ENCODE peak calls at places on chromosome 22, in six cellular contexts. One of them, this sample, is unnamed.

GRCh38 chr22:41347066-41347859 is 34.5 kb upstream of the TEF start:
- DNase-seq in G401: peak
- DNase-seq in H54: no peak
- DNase-seq in NCI-H2081: no peak
- DNase-seq in NCI-H1105 treated with DMSO at 0.1 percent for 48 hours: no peak
- DNase-seq in GM04504: no peak
- DNase-seq in this sample: no peak

GRCh38 chr22:49810363-49811013 is 17.2 kb downstream of the BRD1 start:
- DNase-seq in G401: no peak
- DNase-seq in H54: no peak
- DNase-seq in NCI-H2081: no peak
- DNase-seq in NCI-H1105 treated with DMSO at 0.1 percent for 48 hours: no peak
- DNase-seq in GM04504: no peak
- DNase-seq in this sample: no peak

GRCh38 chr22:33785283-33785991 is 134.8 kb downstream of the LARGE1 start:
- DNase-seq in G401: no peak
- DNase-seq in H54: peak
- DNase-seq in NCI-H2081: no peak
- DNase-seq in NCI-H1105 treated with DMSO at 0.1 percent for 48 hours: peak
- DNase-seq in GM04504: peak
- DNase-seq in this sample: no peak

GRCh38 chr22:48254311-48254873 is 1491.9 kb downstream of the TBC1D22A start:
- DNase-seq in G401: peak
- DNase-seq in H54: no peak
- DNase-seq in NCI-H2081: no peak
- DNase-seq in NCI-H1105 treated with DMSO at 0.1 percent for 48 hours: peak
- DNase-seq in GM04504: no peak
- DNase-seq in this sample: no peak

GRCh38 chr22:20624161-20624616 is 116.8 kb downstream of the MED15 start:
- DNase-seq in G401: no peak
- DNase-seq in H54: no peak
- DNase-seq in NCI-H2081: no peak
- DNase-seq in NCI-H1105 treated with DMSO at 0.1 percent for 48 hours: no peak
- DNase-seq in GM04504: no peak
- DNase-seq in this sample: no peak

GRCh38 chr22:44454113-44454769 is 43.8 kb downstream of the RTL6 start:
- DNase-seq in G401: no peak
- DNase-seq in H54: no peak
- DNase-seq in NCI-H2081: no peak
- DNase-seq in NCI-H1105 treated with DMSO at 0.1 percent for 48 hours: no peak
- DNase-seq in GM04504: no peak
- DNase-seq in this sample: no peak

GRCh38 chr22:44576311-44577260 is 78.6 kb upstream of the RTL6 start:
- DNase-seq in G401: no peak
- DNase-seq in H54: no peak
- DNase-seq in NCI-H2081: no peak
- DNase-seq in NCI-H1105 treated with DMSO at 0.1 percent for 48 hours: no peak
- DNase-seq in GM04504: no peak
- DNase-seq in this sample: no peak

GRCh38 chr22:42932857-42933782 is 76.0 kb upstream of the ARFGAP3 start:
- DNase-seq in G401: no peak
- DNase-seq in H54: no peak
- DNase-seq in NCI-H2081: no peak
- DNase-seq in NCI-H1105 treated with DMSO at 0.1 percent for 48 hours: no peak
- DNase-seq in GM04504: no peak
- DNase-seq in this sample: no peak

GRCh38 chr22:33401291-33401690 is 343.1 kb upstream of the SYN3 start:
- DNase-seq in G401: no peak
- DNase-seq in H54: peak
- DNase-seq in NCI-H2081: no peak
- DNase-seq in NCI-H1105 treated with DMSO at 0.1 percent for 48 hours: no peak
- DNase-seq in GM04504: no peak
- DNase-seq in this sample: no peak

GRCh38 chr22:49086606-49087157 is 741.0 kb downstream of the BRD1 start:
- DNase-seq in G401: no peak
- DNase-seq in H54: no peak
- DNase-seq in NCI-H2081: no peak
- DNase-seq in NCI-H1105 treated with DMSO at 0.1 percent for 48 hours: no peak
- DNase-seq in GM04504: no peak
- DNase-seq in this sample: no peak

GRCh38 chr22:49553076-49553475 is 274.6 kb downstream of the BRD1 start:
- DNase-seq in G401: no peak
- DNase-seq in H54: no peak
- DNase-seq in NCI-H2081: no peak
- DNase-seq in NCI-H1105 treated with DMSO at 0.1 percent for 48 hours: no peak
- DNase-seq in GM04504: no peak
- DNase-seq in this sample: no peak

GRCh38 chr22:46373838-46374662 is 38.5 kb downstream of the TRMU start:
- DNase-seq in G401: no peak
- DNase-seq in H54: no peak
- DNase-seq in NCI-H2081: no peak
- DNase-seq in NCI-H1105 treated with DMSO at 0.1 percent for 48 hours: peak
- DNase-seq in GM04504: no peak
- DNase-seq in this sample: no peak

GRCh38 chr22:47198801-47199251 is 436.4 kb downstream of the TBC1D22A start:
- DNase-seq in G401: no peak
- DNase-seq in H54: no peak
- DNase-seq in NCI-H2081: no peak
- DNase-seq in NCI-H1105 treated with DMSO at 0.1 percent for 48 hours: no peak
- DNase-seq in GM04504: no peak
- DNase-seq in this sample: no peak

GRCh38 chr22:49877642-49878041 is 24.0 kb downstream of the ZBED4 start:
- DNase-seq in G401: no peak
- DNase-seq in H54: no peak
- DNase-seq in NCI-H2081: no peak
- DNase-seq in NCI-H1105 treated with DMSO at 0.1 percent for 48 hours: no peak
- DNase-seq in GM04504: no peak
- DNase-seq in this sample: no peak

GRCh38 chr22:38203090-38203810 is 1.5 kb downstream of the MAFF start:
- DNase-seq in G401: no peak
- DNase-seq in H54: no peak
- DNase-seq in NCI-H2081: no peak
- DNase-seq in NCI-H1105 treated with DMSO at 0.1 percent for 48 hours: peak
- DNase-seq in GM04504: no peak
- DNase-seq in this sample: no peak

GRCh38 chr22:40714514-40714966 is 35.3 kb downstream of the MCHR1 start:
- DNase-seq in G401: peak
- DNase-seq in H54: no peak
- DNase-seq in NCI-H2081: no peak
- DNase-seq in NCI-H1105 treated with DMSO at 0.1 percent for 48 hours: no peak
- DNase-seq in GM04504: no peak
- DNase-seq in this sample: no peak

GRCh38 chr22:17047656-17048055 is 37.1 kb upstream of the IL17RA start:
- DNase-seq in G401: no peak
- DNase-seq in H54: no peak
- DNase-seq in NCI-H2081: no peak
- DNase-seq in NCI-H1105 treated with DMSO at 0.1 percent for 48 hours: no peak
- DNase-seq in GM04504: no peak
- DNase-seq in this sample: no peak

GRCh38 chr22:46612904-46613605 is 7.1 kb upstream of the GRAMD4 start:
- DNase-seq in G401: no peak
- DNase-seq in H54: no peak
- DNase-seq in NCI-H2081: no peak
- DNase-seq in NCI-H1105 treated with DMSO at 0.1 percent for 48 hours: no peak
- DNase-seq in GM04504: no peak
- DNase-seq in this sample: no peak

GRCh38 chr22:21009638-21010425 is 5.1 kb upstream of the P2RX6 start:
- DNase-seq in G401: no peak
- DNase-seq in H54: no peak
- DNase-seq in NCI-H2081: no peak
- DNase-seq in NCI-H1105 treated with DMSO at 0.1 percent for 48 hours: no peak
- DNase-seq in GM04504: no peak
- DNase-seq in this sample: no peak

GRCh38 chr22:25492950-25493790 is 71.3 kb upstream of the GRK3 start:
- DNase-seq in G401: peak
- DNase-seq in H54: no peak
- DNase-seq in NCI-H2081: peak
- DNase-seq in NCI-H1105 treated with DMSO at 0.1 percent for 48 hours: peak
- DNase-seq in GM04504: no peak
- DNase-seq in this sample: no peak

GRCh38 chr22:43228330-43228729 is 41.4 kb upstream of the TTLL12 start:
- DNase-seq in G401: no peak
- DNase-seq in H54: peak
- DNase-seq in NCI-H2081: peak
- DNase-seq in NCI-H1105 treated with DMSO at 0.1 percent for 48 hours: no peak
- DNase-seq in GM04504: no peak
- DNase-seq in this sample: no peak

GRCh38 chr22:20107951-20108756 is 7.8 kb upstream of the RANBP1 start:
- DNase-seq in G401: no peak
- DNase-seq in H54: no peak
- DNase-seq in NCI-H2081: no peak
- DNase-seq in NCI-H1105 treated with DMSO at 0.1 percent for 48 hours: no peak
- DNase-seq in GM04504: no peak
- DNase-seq in this sample: no peak

GRCh38 chr22:24063986-24064385 is 52.9 kb downstream of the CABIN1 start:
- DNase-seq in G401: no peak
- DNase-seq in H54: no peak
- DNase-seq in NCI-H2081: no peak
- DNase-seq in NCI-H1105 treated with DMSO at 0.1 percent for 48 hours: no peak
- DNase-seq in GM04504: no peak
- DNase-seq in this sample: no peak

GRCh38 chr22:49925525-49926128 is 7.2 kb downstream of the CRELD2 start:
- DNase-seq in G401: no peak
- DNase-seq in H54: no peak
- DNase-seq in NCI-H2081: no peak
- DNase-seq in NCI-H1105 treated with DMSO at 0.1 percent for 48 hours: no peak
- DNase-seq in GM04504: no peak
- DNase-seq in this sample: no peak

GRCh38 chr22:44931077-44931540 is 78.7 kb downstream of the PHF21B start:
- DNase-seq in G401: peak
- DNase-seq in H54: peak
- DNase-seq in NCI-H2081: no peak
- DNase-seq in NCI-H1105 treated with DMSO at 0.1 percent for 48 hours: no peak
- DNase-seq in GM04504: peak
- DNase-seq in this sample: no peak

GRCh38 chr22:45072322-45072903 is 62.6 kb upstream of the PHF21B start:
- DNase-seq in G401: no peak
- DNase-seq in H54: peak
- DNase-seq in NCI-H2081: no peak
- DNase-seq in NCI-H1105 treated with DMSO at 0.1 percent for 48 hours: no peak
- DNase-seq in GM04504: peak
- DNase-seq in this sample: no peak

GRCh38 chr22:29979645-29980303 is 96.8 kb downstream of the MTMR3 start:
- DNase-seq in G401: no peak
- DNase-seq in H54: no peak
- DNase-seq in NCI-H2081: no peak
- DNase-seq in NCI-H1105 treated with DMSO at 0.1 percent for 48 hours: peak
- DNase-seq in GM04504: peak
- DNase-seq in this sample: no peak

GRCh38 chr22:27687984-27688545 is 113.5 kb downstream of the MN1 start:
- DNase-seq in G401: no peak
- DNase-seq in H54: no peak
- DNase-seq in NCI-H2081: no peak
- DNase-seq in NCI-H1105 treated with DMSO at 0.1 percent for 48 hours: no peak
- DNase-seq in GM04504: no peak
- DNase-seq in this sample: no peak

GRCh38 chr22:49638788-49639187 is 188.9 kb downstream of the BRD1 start:
- DNase-seq in G401: peak
- DNase-seq in H54: peak
- DNase-seq in NCI-H2081: no peak
- DNase-seq in NCI-H1105 treated with DMSO at 0.1 percent for 48 hours: no peak
- DNase-seq in GM04504: no peak
- DNase-seq in this sample: no peak